ENCODE peak calls at places on chromosomes 13 and 19, in nine cellular contexts. G is fibroblast of lung, V is retinal pigment epithelial cell, P is pancreas, S is cardiac fibroblast, R is right atrium auricular region, K is ovary, Q is AG04449, D is bronchial epithelial cell. U is an unnamed sample.

GRCh38 chr13:24671367-24672117 is 8.7 kb upstream of the ATP12A start:
- DNase-seq in G (peak; percentile 75), P (peak; percentile 29), D (peak; percentile 92), V (no peak), K (peak; percentile 20), Q (peak; percentile 65), S (peak; percentile 84), R (peak; percentile 69), U (peak; percentile 61)

GRCh38 chr13:99898421-99898820 is 73.1 kb downstream of the ZIC5 start:
- DNase-seq in G (no peak), V (no peak), D (no peak), S (no peak), P (no peak), R (no peak), Q (no peak), K (no peak), U (no peak)

GRCh38 chr19:40721936-40722661 is 5.2 kb downstream of the ITPKC start:
- DNase-seq in D (peak; percentile 84), Q (no peak), S (peak; percentile 76), V (no peak), G (no peak), P (no peak), R (no peak), K (no peak), U (no peak)

GRCh38 chr13:76822691-76823267 is 63.4 kb downstream of the KCTD12 start:
- DNase-seq in R (no peak), V (no peak), P (no peak), Q (no peak), G (peak; percentile 60), S (peak; percentile 77), D (peak; percentile 43), K (no peak), U (no peak)

GRCh38 chr13:26386026-26386425 is 132.1 kb downstream of the CDK8 start:
- DNase-seq in D (peak; percentile 67), S (no peak), P (no peak), V (no peak), K (no peak), R (no peak), G (no peak), Q (no peak), U (no peak)

GRCh38 chr19:41175825-41176734 is 16.9 kb upstream of the CYP2S1 start:
- DNase-seq in K (peak; percentile 38), Q (peak; percentile 21), R (no peak), G (peak; percentile 59), V (peak; percentile 58), D (peak; percentile 86), P (peak; percentile 72), S (peak; percentile 65), U (peak; percentile 58)

GRCh38 chr13:46614582-46614981 is 61.6 kb downstream of the LRCH1 start:
- DNase-seq in Q (no peak), G (peak; percentile 96), P (no peak), K (no peak), V (no peak), S (peak; percentile 93), R (no peak), D (peak; percentile 69), U (peak; percentile 54)

GRCh38 chr13:73433893-73434292 is 375.1 kb downstream of the KLF5 start:
- DNase-seq in D (no peak), R (no peak), V (no peak), P (no peak), S (no peak), K (no peak), G (no peak), Q (no peak), U (no peak)

GRCh38 chr13:20673711-20674110 is 29.8 kb upstream of the IL17D start:
- DNase-seq in R (no peak), K (no peak), P (no peak), G (no peak), D (no peak), Q (no peak), V (no peak), S (no peak), U (no peak)

GRCh38 chr19:21698215-21698614 is 69.2 kb downstream of the ZNF100 start:
- DNase-seq in G (peak; percentile 24), P (no peak), S (peak; percentile 42), D (peak; percentile 12), K (no peak), Q (no peak), R (no peak), V (no peak), U (no peak)

GRCh38 chr19:10321874-10322835 is 6.3 kb upstream of the FDX2 start:
- DNase-seq in P (no peak), Q (no peak), R (no peak), G (no peak), D (no peak), K (no peak), S (no peak), V (no peak), U (no peak)

GRCh38 chr19:41431426-41432386 is 4.5 kb upstream of the B3GNT8 start:
- DNase-seq in G (peak; percentile 44), D (peak; percentile 25), V (no peak), S (peak; percentile 40), R (peak; percentile 68), K (no peak), Q (no peak), P (no peak), U (no peak)

GRCh38 chr19:13234518-13234917 is 84.3 kb downstream of the IER2 start:
- DNase-seq in K (no peak), R (no peak), S (peak; percentile 46), P (peak; percentile 75), Q (no peak), V (no peak), D (no peak), G (peak; percentile 9), U (no peak)

GRCh38 chr19:13765395-13766094 is 1.2 kb downstream of the MRI1 start:
- DNase-seq in G (no peak), P (no peak), K (no peak), R (no peak), S (no peak), Q (no peak), D (no peak), V (no peak), U (no peak)

GRCh38 chr19:45630463-45630862 is 8.7 kb downstream of the EML2 start:
- DNase-seq in Q (peak; percentile 81), V (peak; percentile 54), P (no peak), S (peak; percentile 97), R (no peak), D (peak; percentile 97), G (peak; percentile 85), K (no peak), U (no peak)

GRCh38 chr13:99442273-99442895 is 58.9 kb upstream of the TM9SF2 start:
- DNase-seq in P (no peak), R (no peak), D (peak; percentile 43), Q (no peak), S (peak; percentile 74), K (no peak), V (no peak), G (peak; percentile 62), U (no peak)

GRCh38 chr19:16376649-16377048 is 52.0 kb downstream of the KLF2 start:
- DNase-seq in P (no peak), Q (no peak), S (no peak), V (no peak), D (no peak), R (no peak), K (no peak), G (no peak), U (no peak)
- TF ChIP-seq CTCF in P (no peak), Q (peak; percentile 50), S (peak; percentile 41), V (peak; percentile 58), D (peak; percentile 41), R (peak; percentile 20), K (no peak), G (peak; percentile 13), U (peak; percentile 39)

DNA sequence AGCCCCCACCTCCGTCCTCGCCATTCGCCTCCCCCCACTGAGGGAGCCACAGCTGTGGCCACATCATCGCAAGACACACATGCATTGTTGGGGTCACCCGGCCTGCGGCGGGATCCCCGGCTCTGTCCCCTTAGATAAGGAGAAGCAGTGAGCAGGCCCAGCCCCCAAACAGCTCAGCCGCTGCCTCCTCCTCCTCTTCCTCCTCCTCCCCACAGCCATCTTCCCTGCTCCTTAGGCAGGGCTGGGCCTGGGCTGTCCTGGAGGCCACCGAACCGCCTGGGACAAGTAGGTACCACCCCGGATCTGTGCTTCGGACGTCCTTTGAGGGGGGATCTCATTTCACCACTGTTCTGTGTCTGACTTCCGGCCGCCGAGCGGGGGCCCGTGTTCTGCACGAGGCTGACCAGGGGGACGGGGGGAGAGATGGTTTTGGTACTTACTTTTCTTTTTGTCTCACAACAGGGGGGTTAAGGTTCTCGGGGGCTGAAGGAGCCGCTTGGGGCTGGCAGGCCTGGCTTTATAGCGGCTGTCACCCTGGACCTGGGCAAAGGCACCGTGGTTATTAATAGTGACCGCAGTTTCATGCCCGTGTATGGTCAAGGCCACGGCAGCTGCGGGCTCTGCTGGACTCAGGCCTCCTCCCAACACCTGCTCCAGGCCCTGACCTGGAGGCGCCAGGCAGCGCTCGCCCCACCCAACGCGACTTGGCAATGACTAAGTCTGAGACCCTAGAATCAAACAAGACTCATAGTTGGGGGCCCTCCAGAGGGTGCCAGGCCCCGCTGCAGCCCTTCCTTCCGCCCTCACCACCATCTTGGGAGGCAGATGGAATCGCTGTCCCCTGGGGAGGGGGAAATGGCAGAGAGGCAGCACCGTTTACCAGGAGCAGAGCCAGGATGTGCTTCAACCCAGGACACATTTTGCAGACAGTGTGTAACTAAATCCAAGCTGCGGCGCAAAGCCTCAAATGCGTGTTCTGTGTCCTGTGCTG is 18.3 kb downstream of the NMRK2 start:
- DNase-seq in V (no peak), S (no peak), Q (no peak), K (no peak), R (no peak), G (peak; percentile 9), P (peak; percentile 49), D (no peak), U (no peak)
- H3K4me3 ChIP-seq in V (no peak overlapping the region), S (no peak overlapping the region), Q (no peak overlapping the region), K (no peak overlapping the region), R (peak overlapping the region; percentile 49), G (no peak overlapping the region), P (no peak overlapping the region), D (no peak overlapping the region), U (no peak overlapping the region)

GRCh38 chr19:55536951-55537740 is at the start of gene SBK2:
- DNase-seq in P (no peak), K (no peak), R (no peak), Q (no peak), S (no peak), G (no peak), V (no peak), D (no peak), U (no peak)
- TF ChIP-seq CTCF in P (no peak), K (no peak), R (peak; percentile 63), Q (peak; percentile 0), S (peak; percentile 9), G (no peak), V (peak; percentile 37), D (peak; percentile 11), U (no peak)

DNA sequence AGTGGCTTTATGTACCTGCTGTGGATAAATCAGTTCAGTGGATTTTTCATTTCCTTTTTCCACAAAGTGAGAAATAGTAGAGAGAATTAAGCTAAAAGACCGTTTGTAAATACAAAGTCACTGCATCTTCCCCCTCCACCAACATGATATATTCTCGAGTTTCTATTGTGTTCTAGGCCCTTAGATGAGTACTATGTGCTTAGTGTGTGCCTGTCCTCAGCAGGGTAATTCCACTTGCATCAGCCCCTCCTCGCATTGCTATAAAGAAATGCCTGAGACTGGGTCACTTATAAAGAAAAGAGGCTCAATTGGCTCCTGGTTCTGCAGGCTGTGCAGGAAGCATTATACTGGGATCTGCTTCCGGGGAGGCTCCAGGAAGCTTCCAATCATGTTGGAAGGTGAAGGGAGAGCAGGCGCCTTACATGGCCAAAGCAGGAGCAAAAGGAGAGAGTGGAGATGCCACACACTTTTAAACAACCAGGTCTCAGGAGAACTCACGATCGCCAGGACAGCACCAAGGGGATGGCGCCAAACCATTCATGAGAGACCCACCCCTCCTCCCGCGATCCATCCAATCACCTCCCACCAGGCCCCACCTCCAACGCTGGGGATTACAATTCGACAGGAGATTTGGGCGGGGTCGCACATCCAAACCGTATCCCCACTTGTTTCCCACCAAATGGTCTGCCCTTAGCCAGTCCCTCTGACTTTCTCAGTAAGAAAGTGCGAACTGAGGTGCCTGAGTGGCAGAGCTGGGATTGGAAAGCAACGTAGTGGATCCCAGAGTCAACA is 102.3 kb upstream of the ABCC4 start:
- DNase-seq in V (no peak), S (no peak), D (no peak), P (no peak), K (no peak), R (no peak), Q (no peak), G (no peak), U (no peak)
- H3K4me3 ChIP-seq in V (peak overlapping the region; percentile 51), S (peak overlapping the region; percentile 43), D (peak overlapping the region; percentile 4), P (peak overlapping the region; percentile 3), K (no peak overlapping the region), R (peak overlapping the region; percentile 24), Q (peak overlapping the region; percentile 58), G (peak overlapping the region; percentile 56), U (peak overlapping the region; percentile 57)

U was measured in AG04450.